ENCODE peak calls at places on chromosomes 3 and 15, in ten cellular contexts. D is endodermal cell, E is A549, M is ovary, S is heart right ventricle, J is left ventricle myocardium inferior, L is psoas muscle, P is foreskin fibroblast, N is neural progenitor cell, W is fibroblast of lung. I is an unnamed sample.

GRCh38 chr15:26996250-26996649 is 25.3 kb downstream of the GABRG3 start:
- DNase-seq in M (no peak), L (no peak), N (no peak), E (no peak), S (no peak), P (no peak), J (no peak), W (no peak), D (no peak), I (no peak)

GRCh38 chr15:39642011-39642640 is 61.2 kb downstream of the THBS1 start:
- DNase-seq in W (peak; percentile 93), E (no peak), J (no peak), S (no peak), M (no peak), L (no peak), N (peak; percentile 58), P (no peak), D (peak; percentile 50), I (peak; percentile 67)

GRCh38 chr3:33658971-33659848 is 58.8 kb downstream of the CLASP2 start:
- DNase-seq in D (peak; percentile 84), P (peak; percentile 90), L (peak; percentile 87), J (peak; percentile 76), M (peak; percentile 68), E (peak; percentile 50), N (peak; percentile 89), S (peak; percentile 79), W (peak; percentile 83), I (peak; percentile 89)

GRCh38 chr15:83652606-83653204 is 1.2 kb upstream of the ADAMTSL3 start:
- DNase-seq in L (no peak), D (no peak), P (no peak), W (no peak), J (no peak), E (no peak), M (no peak), S (no peak), N (no peak), I (no peak)

GRCh38 chr3:43894176-43895049 is 203.7 kb downstream of the ABHD5 start:
- DNase-seq in D (peak; percentile 87), W (peak; percentile 81), N (peak; percentile 93), E (peak; percentile 45), P (peak; percentile 85), S (peak; percentile 15), M (peak; percentile 88), J (peak; percentile 50), L (peak; percentile 57), I (peak; percentile 83)

GRCh38 chr15:31327674-31328424 is 1.2 kb downstream of the KLF13 start:
- DNase-seq in W (peak; percentile 18), J (peak; percentile 75), M (peak; percentile 79), E (peak; percentile 38), N (peak; percentile 70), S (peak; percentile 65), P (peak; percentile 27), D (peak; percentile 76), L (peak; percentile 81), I (peak; percentile 44)

GRCh38 chr3:128344046-128344368 is 122.7 kb downstream of the DNAJB8 start:
- DNase-seq in J (no peak), L (peak; percentile 33), M (no peak), P (no peak), W (no peak), E (no peak), S (no peak), N (no peak), D (no peak), I (no peak)

GRCh38 chr3:172622916-172623700 is 87.8 kb downstream of the NCEH1 start:
- DNase-seq in L (no peak), N (peak; percentile 51), P (no peak), D (peak; percentile 56), M (no peak), W (peak; percentile 77), S (peak; percentile 27), E (no peak), J (no peak), I (peak; percentile 79)

GRCh38 chr3:43244694-43245093 is 41.6 kb upstream of the SNRK start:
- DNase-seq in E (no peak), N (no peak), D (no peak), M (no peak), S (no peak), L (no peak), J (no peak), P (no peak), W (no peak), I (no peak)

GRCh38 chr15:32030795-32031194 is 480 bp downstream of the CHRNA7 start:
- DNase-seq in M (no peak), D (peak; percentile 77), E (no peak), S (no peak), P (no peak), L (no peak), W (no peak), N (peak; percentile 48), J (no peak), I (peak; percentile 2)

GRCh38 chr3:122415104-122415744 is 638 bp downstream of the WDR5B start:
- DNase-seq in J (no peak), S (peak; percentile 11), E (peak; percentile 63), N (peak; percentile 67), P (peak; percentile 37), L (peak; percentile 62), D (peak; percentile 77), M (no peak), W (peak; percentile 59), I (peak; percentile 52)

GRCh38 chr15:57485869-57486268 is 105.8 kb upstream of the MYZAP start:
- DNase-seq in P (peak; percentile 89), S (no peak), M (no peak), W (peak; percentile 91), L (no peak), N (no peak), J (no peak), D (peak; percentile 89), E (peak; percentile 95), I (peak; percentile 73)

GRCh38 chr15:31525988-31526665 is 199.5 kb downstream of the KLF13 start:
- DNase-seq in D (no peak), N (no peak), S (no peak), W (no peak), L (no peak), P (no peak), M (no peak), E (no peak), J (no peak), I (no peak)

GRCh38 chr15:47506543-47507090 is 210.7 kb upstream of the SEMA6D start:
- DNase-seq in N (no peak), P (no peak), W (peak; percentile 38), E (no peak), D (no peak), M (peak; percentile 32), S (no peak), L (no peak), J (no peak), I (no peak)

GRCh38 chr15:31081568-31082250 is 19.8 kb downstream of the TRPM1 start:
- DNase-seq in D (no peak), J (no peak), L (no peak), S (no peak), N (no peak), P (no peak), M (no peak), E (no peak), W (no peak), I (no peak)

DNA sequence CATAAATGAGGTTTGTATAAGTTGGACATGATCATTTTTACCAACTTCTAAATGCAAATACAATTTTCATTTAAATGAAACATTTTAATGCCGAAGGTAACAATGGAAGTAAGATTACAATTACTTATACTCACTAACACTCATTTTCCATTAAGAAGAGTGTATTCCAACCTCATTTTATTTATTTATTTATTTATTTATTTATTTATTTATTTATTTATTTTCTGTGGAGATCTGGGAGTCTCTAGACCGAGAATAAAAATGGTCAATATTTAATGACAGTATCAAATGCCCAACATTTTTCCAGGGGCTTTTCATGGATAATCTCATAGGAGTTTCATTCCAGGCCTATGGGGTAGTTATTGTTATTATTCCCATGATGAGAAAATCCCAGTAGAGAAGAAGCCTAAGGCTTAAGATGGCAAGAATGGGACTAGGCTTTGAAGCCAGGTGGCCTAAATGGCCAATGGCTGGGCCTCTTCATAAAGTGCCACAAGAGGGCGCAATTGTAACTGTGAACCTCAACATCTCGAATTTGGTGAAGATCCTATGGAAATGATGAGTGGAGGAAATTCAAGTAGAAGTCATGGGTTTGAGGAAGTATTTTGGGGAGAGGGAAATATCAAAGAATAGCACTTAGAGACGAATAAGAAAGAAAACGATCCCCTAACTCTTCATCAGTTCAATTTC is 21.3 kb downstream of the VGLL3 start:
- DNase-seq in N (peak; percentile 54), W (no peak), L (no peak), M (no peak), J (no peak), S (no peak), P (no peak), D (peak; percentile 82), E (no peak), I (peak; percentile 48)
- TF ChIP-seq CTCF in N (peak; percentile 61), W (peak; percentile 56), L (peak; percentile 47), M (peak; percentile 15), J (peak; percentile 59), S (peak; percentile 41), P (peak; percentile 68), D (peak; percentile 86), E (peak; percentile 67), I (peak; percentile 75)

GRCh38 chr3:89145995-89146394 is 38.6 kb downstream of the EPHA3 start:
- DNase-seq in S (no peak), P (peak; percentile 83), W (peak; percentile 95), D (no peak), J (no peak), M (no peak), N (no peak), L (no peak), E (no peak), I (peak; percentile 88)

GRCh38 chr3:89139901-89140300 is 32.5 kb downstream of the EPHA3 start:
- DNase-seq in E (no peak), P (no peak), N (no peak), M (no peak), S (no peak), W (no peak), J (no peak), D (no peak), L (no peak), I (no peak)

GRCh38 chr3:89144080-89144479 is 36.7 kb downstream of the EPHA3 start:
- DNase-seq in N (no peak), E (no peak), S (no peak), J (no peak), M (no peak), L (no peak), W (no peak), D (no peak), P (no peak), I (no peak)
- H3K4me3 ChIP-seq in N (no peak overlapping the region), E (no peak overlapping the region), S (no peak overlapping the region), J (no peak overlapping the region), M (no peak overlapping the region), L (no peak overlapping the region), W (no peak overlapping the region), D (no peak overlapping the region), P (no peak overlapping the region), I (no peak overlapping the region)

GRCh38 chr3:14274999-14275961 is 96.7 kb downstream of the LSM3 start:
- DNase-seq in E (no peak), S (no peak), N (peak; percentile 70), W (no peak), M (peak; percentile 29), J (no peak), P (no peak), L (no peak), D (peak; percentile 78), I (no peak)
- TF ChIP-seq CTCF in E (peak; percentile 33), S (no peak), N (peak; percentile 61), W (peak; percentile 18), M (no peak), J (peak; percentile 39), P (peak; percentile 13), L (no peak), D (peak; percentile 81), I (peak; percentile 33)

DNA sequence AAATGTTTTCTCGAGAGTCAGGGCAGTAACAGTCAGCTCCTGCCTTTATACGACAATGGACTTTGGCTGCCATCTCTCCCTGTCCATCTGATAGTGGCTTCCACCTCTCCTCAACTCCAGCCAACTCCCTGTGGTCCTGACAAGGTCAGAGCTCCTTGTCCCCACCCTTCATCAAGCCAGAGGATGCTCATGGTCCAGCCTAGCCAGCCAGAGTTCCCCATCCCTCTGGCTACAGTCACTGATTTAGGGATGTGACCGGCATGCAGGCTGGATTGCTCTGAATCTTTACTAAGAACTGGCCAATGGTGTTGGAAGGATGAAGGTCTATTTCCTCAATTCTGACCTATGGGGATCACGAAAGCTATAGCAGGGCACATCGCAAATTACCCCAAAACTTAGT is 156.1 kb downstream of the OR4M2 start:
- DNase-seq in D (no peak), P (no peak), N (no peak), S (no peak), L (no peak), E (no peak), M (no peak), J (no peak), W (no peak), I (no peak)
- H3K4me3 ChIP-seq in D (peak overlapping the region; percentile 51), P (no peak overlapping the region), N (no peak overlapping the region), S (no peak overlapping the region), L (no peak overlapping the region), E (no peak overlapping the region), M (no peak overlapping the region), J (no peak overlapping the region), W (no peak overlapping the region), I (no peak overlapping the region)